ENCODE peak calls at places on chromosomes 6 and 20, in five cellular contexts. J, W, R, C and D are unnamed samples.

GRCh38 chr6:47859132-47859531 is 77.3 kb downstream of the OPN5 start:
- DNase-seq in J (no peak), W (no peak), R (no peak), C (no peak), D (no peak)

GRCh38 chr20:63706852-63707557 is 771 bp downstream of the ARFRP1 start:
- DNase-seq in J (no peak), W (peak; percentile 48), R (peak; percentile 75), C (no peak), D (peak; percentile 33)

GRCh38 chr6:64330694-64331309 is 695.2 kb downstream of the PHF3 start:
- DNase-seq in J (no peak), W (peak; percentile 31), R (peak; percentile 94), C (peak; percentile 48), D (peak; percentile 3)

GRCh38 chr6:132399376-132400074 is 1.8 kb downstream of the MOXD1 start:
- DNase-seq in J (no peak), W (no peak), R (no peak), C (no peak), D (no peak)

GRCh38 chr6:36028088-36028886 is 679 bp downstream of the MAPK14 start:
- DNase-seq in J (no peak), W (peak; percentile 52), R (peak; percentile 74), C (peak; percentile 24), D (no peak)

GRCh38 chr6:1952726-1953360 is 292.6 kb downstream of the GMDS start:
- DNase-seq in J (peak; percentile 18), W (no peak), R (no peak), C (no peak), D (peak; percentile 94)

GRCh38 chr6:137749595-137750215 is 117.4 kb upstream of the TNFAIP3 start:
- DNase-seq in J (no peak), W (no peak), R (no peak), C (no peak), D (no peak)

GRCh38 chr6:107665386-107665785 is 158.7 kb downstream of the SCML4 start:
- DNase-seq in J (no peak), W (no peak), R (no peak), C (no peak), D (no peak)

GRCh38 chr6:34795836-34796425 is 4.0 kb downstream of the BLTP3A start:
- DNase-seq in J (no peak), W (no peak), R (no peak), C (no peak), D (no peak)

GRCh38 chr6:14754636-14755513 is 491.0 kb upstream of the JARID2 start:
- DNase-seq in J (no peak), W (no peak), R (no peak), C (no peak), D (no peak)

GRCh38 chr20:32834972-32835371 is 15.2 kb downstream of the MAPRE1 start:
- DNase-seq in J (no peak), W (no peak), R (no peak), C (no peak), D (no peak)

GRCh38 chr6:155275808-155276480 is 12.1 kb downstream of the CLDN20 start:
- DNase-seq in J (no peak), W (no peak), R (no peak), C (no peak), D (no peak)

GRCh38 chr20:63126876-63127699 is 88.8 kb downstream of the YTHDF1 start:
- DNase-seq in J (no peak), W (no peak), R (peak; percentile 27), C (no peak), D (no peak)

GRCh38 chr20:50313223-50313820 is 122.7 kb downstream of the CEBPB start:
- DNase-seq in J (peak; percentile 88), W (no peak), R (peak; percentile 28), C (no peak), D (no peak)

GRCh38 chr20:50663095-50663821 is 28.1 kb downstream of the RIPOR3 start:
- DNase-seq in J (no peak), W (no peak), R (peak; percentile 73), C (no peak), D (peak; percentile 34)

GRCh38 chr20:48394415-48395081 is 433.3 kb downstream of the PREX1 start:
- DNase-seq in J (no peak), W (no peak), R (no peak), C (no peak), D (no peak)

GRCh38 chr6:56595490-56596122 is 47.1 kb downstream of the DST start:
- DNase-seq in J (peak; percentile 5), W (no peak), R (peak; percentile 76), C (peak; percentile 31), D (no peak)

GRCh38 chr6:71766796-71767195 is 119.6 kb upstream of the RIMS1 start:
- DNase-seq in J (no peak), W (no peak), R (no peak), C (no peak), D (no peak)

GRCh38 chr6:76644231-76644630 is 571.8 kb upstream of the IMPG1 start:
- DNase-seq in J (no peak), W (no peak), R (no peak), C (no peak), D (no peak)

GRCh38 chr20:31605031-31605901 is at the start of gene ID1:
- DNase-seq in J (peak; percentile 91), W (peak; percentile 96), R (peak; percentile 98), C (peak; percentile 90), D (peak; percentile 59)

GRCh38 chr6:9514146-9514545 is 900.7 kb downstream of the TFAP2A start:
- DNase-seq in J (no peak), W (no peak), R (no peak), C (no peak), D (no peak)

GRCh38 chr6:138550346-138550767 is 51.1 kb upstream of the NHSL1 start:
- DNase-seq in J (no peak), W (no peak), R (no peak), C (no peak), D (no peak)

GRCh38 chr6:103268335-103268734 is 1591.4 kb downstream of the HACE1 start:
- DNase-seq in J (no peak), W (no peak), R (no peak), C (no peak), D (no peak)

GRCh38 chr6:148192310-148192709 is 150.3 kb upstream of the SASH1 start:
- DNase-seq in J (no peak), W (no peak), R (no peak), C (no peak), D (peak; percentile 63)

GRCh38 chr6:114521926-114522325 is 179.1 kb upstream of the HS3ST5 start:
- DNase-seq in J (no peak), W (no peak), R (no peak), C (no peak), D (no peak)

GRCh38 chr20:845967-846893 is 12.7 kb downstream of the FAM110A start:
- DNase-seq in J (no peak), W (peak; percentile 39), R (no peak), C (no peak), D (no peak)

GRCh38 chr6:111057074-111057752 is 30.1 kb upstream of the SLC16A10 start:
- DNase-seq in J (peak; percentile 39), W (no peak), R (peak; percentile 60), C (peak; percentile 5), D (no peak)

GRCh38 chr20:53872561-53873248 is 197.7 kb downstream of the BCAS1 start:
- DNase-seq in J (no peak), W (no peak), R (no peak), C (no peak), D (no peak)

GRCh38 chr6:47669684-47670515 is 28.5 kb upstream of the ADGRF4 start:
- DNase-seq in J (no peak), W (no peak), R (peak; percentile 93), C (peak; percentile 15), D (peak; percentile 89)

GRCh38 chr6:37048851-37049734 is 43.6 kb downstream of the FGD2 start:
- DNase-seq in J (no peak), W (peak; percentile 51), R (no peak), C (no peak), D (peak; percentile 73)

GRCh38 chr6:3309391-3310050 is 50.8 kb downstream of the PSMG4 start:
- DNase-seq in J (no peak), W (no peak), R (peak; percentile 53), C (no peak), D (no peak)

GRCh38 chr6:32888576-32888975 is 34.6 kb downstream of the PSMB9 start:
- DNase-seq in J (no peak), W (no peak), R (no peak), C (no peak), D (no peak)

DNA sequence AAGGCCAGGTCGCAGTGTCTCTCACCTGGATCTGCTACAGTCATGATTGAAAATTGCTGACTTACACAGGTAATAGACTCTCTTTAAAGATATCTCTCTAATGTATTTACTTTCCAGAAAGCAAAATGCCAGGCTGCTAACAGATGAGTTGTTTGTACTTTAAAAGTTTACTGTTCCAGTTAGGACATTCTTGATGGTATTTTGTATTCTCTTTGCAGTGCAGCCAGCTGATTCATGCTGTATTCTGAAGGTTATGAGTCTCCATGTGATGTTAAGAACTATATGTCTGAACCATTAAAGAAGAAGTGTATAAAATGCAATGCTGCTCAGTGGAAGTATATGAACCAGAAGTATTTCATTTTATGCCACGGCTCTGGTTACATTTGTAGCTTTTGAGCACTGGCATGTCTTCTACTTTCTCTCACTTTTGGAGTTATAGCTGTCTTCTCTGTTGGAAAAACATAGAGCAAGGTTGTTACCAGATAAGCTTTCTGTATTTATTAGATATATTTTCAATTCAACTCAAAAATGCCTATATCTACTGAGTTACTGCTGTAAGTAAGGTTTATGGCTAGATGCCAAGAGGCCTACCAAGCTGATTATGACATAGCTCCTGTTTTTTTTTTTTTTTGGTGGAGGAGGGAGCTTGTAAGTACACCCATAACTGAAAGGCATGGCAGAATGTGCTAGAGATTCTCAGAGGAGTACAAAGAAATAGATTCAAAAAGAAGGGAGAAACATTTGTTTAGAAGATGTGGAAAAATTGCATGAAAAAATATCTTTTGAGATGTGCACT is 130.5 kb upstream of the MAN1A1 start:
- DNase-seq in J (no peak), W (no peak), R (no peak), C (no peak), D (peak; percentile 18)
- H3K27ac ChIP-seq in J (no peak overlapping the region), W (no peak overlapping the region), R (no peak overlapping the region), C (no peak overlapping the region), D (no peak overlapping the region)

DNA sequence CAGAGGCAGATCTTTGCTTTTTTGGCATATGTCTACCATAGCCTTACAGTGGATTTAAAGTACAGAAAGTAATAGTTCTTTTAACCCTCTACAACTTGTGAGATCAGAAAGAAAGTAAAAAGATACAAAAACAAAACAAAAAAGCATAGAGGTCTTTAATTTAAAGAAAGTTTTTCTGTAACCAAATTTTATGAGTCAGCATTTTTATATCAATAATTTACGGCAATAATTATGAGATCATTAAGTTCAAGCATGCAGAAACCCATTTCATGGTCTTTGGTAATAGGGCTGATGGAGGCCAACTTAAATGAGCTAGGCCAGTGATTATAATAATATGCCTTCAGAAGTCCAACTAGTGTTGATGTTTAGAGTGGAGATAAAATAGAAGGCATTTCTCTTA is 145.9 kb downstream of the AIG1 start:
- DNase-seq in J (no peak), W (no peak), R (no peak), C (no peak), D (no peak)
- H3K27ac ChIP-seq in J (no peak overlapping the region), W (no peak overlapping the region), R (no peak overlapping the region), C (no peak overlapping the region), D (no peak overlapping the region)

GRCh38 chr20:41650221-41650948 is 32.2 kb upstream of the CHD6 start:
- DNase-seq in J (no peak), W (no peak), R (no peak), C (no peak), D (peak; percentile 26)
- H3K27ac ChIP-seq in J (no peak overlapping the region), W (no peak overlapping the region), R (no peak overlapping the region), C (no peak overlapping the region), D (no peak overlapping the region)

GRCh38 chr6:24995270-24995669 is 59.5 kb upstream of the RIPOR2 start:
- DNase-seq in J (no peak), W (no peak), R (no peak), C (no peak), D (no peak)
- H3K27ac ChIP-seq in J (no peak overlapping the region), W (no peak overlapping the region), R (no peak overlapping the region), C (no peak overlapping the region), D (no peak overlapping the region)